ENCODE peak calls at places on chromosomes 2 and 18, in seven cellular contexts. K is progenitor cell of endocrine pancreas; N is A172; H is stimulated activated CD8-positive, alpha-beta memory T cell treated with anti-CD3 and anti-CD28 coated beads, Interleukin-4, amount 100 ng/mL, for 4 hours; P is AG08395; J is psoas muscle; A is COR-L47. C is an unnamed sample.

GRCh38 chr2:100752628-100753333 is 67.2 kb upstream of the NPAS2 start:
- DNase-seq in K (no peak), N (peak; percentile 45), H (no peak), P (peak; percentile 83), J (no peak), A (no peak), C (no peak)

GRCh38 chr2:1743396-1744150 is 742 bp downstream of the PXDN start:
- DNase-seq in K (peak; percentile 39), N (peak; percentile 22), H (no peak), P (peak; percentile 30), J (peak; percentile 44), A (peak; percentile 9), C (no peak)

GRCh38 chr2:95382128-95382645 is 20.3 kb upstream of the FAHD2A start:
- DNase-seq in K (no peak), N (no peak), H (no peak), P (no peak), J (no peak), A (no peak), C (no peak)

GRCh38 chr2:207166349-207167128 is 791 bp upstream of the KLF7 start:
- DNase-seq in K (peak; percentile 70), N (peak; percentile 70), H (no peak), P (peak; percentile 81), J (peak; percentile 83), A (peak; percentile 85), C (peak; percentile 74)

GRCh38 chr18:13562494-13563029 is 163.8 kb downstream of the FAM210A start:
- DNase-seq in K (no peak), N (no peak), H (peak; percentile 62), P (no peak), J (no peak), A (no peak), C (no peak)

GRCh38 chr2:10570076-10570475 is 119.7 kb downstream of the NOL10 start:
- DNase-seq in K (no peak), N (no peak), H (no peak), P (no peak), J (no peak), A (no peak), C (no peak)

GRCh38 chr18:12278153-12278764 is 24.1 kb downstream of the CIDEA start:
- DNase-seq in K (no peak), N (peak; percentile 20), H (no peak), P (no peak), J (no peak), A (peak; percentile 21), C (no peak)

GRCh38 chr2:29309090-29310054 is 194.2 kb downstream of the CLIP4 start:
- DNase-seq in K (peak; percentile 33), N (peak; percentile 60), H (no peak), P (peak; percentile 63), J (no peak), A (peak; percentile 71), C (peak; percentile 6)

GRCh38 chr2:84247532-84247931 is 211.5 kb downstream of the SUCLG1 start:
- DNase-seq in K (no peak), N (no peak), H (no peak), P (no peak), J (no peak), A (no peak), C (no peak)

GRCh38 chr2:19611491-19612332 is 253.3 kb upstream of the OSR1 start:
- DNase-seq in K (no peak), N (peak; percentile 99), H (no peak), P (peak; percentile 94), J (no peak), A (no peak), C (no peak)

GRCh38 chr2:25349397-25349796 is 7.7 kb upstream of the DNMT3A start:
- DNase-seq in K (no peak), N (peak; percentile 74), H (no peak), P (peak; percentile 70), J (peak; percentile 19), A (no peak), C (no peak)

GRCh38 chr2:121336528-121337294 is 51.7 kb upstream of the TFCP2L1 start:
- DNase-seq in K (no peak), N (no peak), H (no peak), P (no peak), J (no peak), A (no peak), C (no peak)

GRCh38 chr2:144642106-144642505 is 122.2 kb upstream of the ZEB2 start:
- DNase-seq in K (no peak), N (no peak), H (no peak), P (no peak), J (no peak), A (no peak), C (no peak)

GRCh38 chr2:110678457-110679336 is 834 bp upstream of the BUB1 start:
- DNase-seq in K (no peak), N (peak; percentile 19), H (no peak), P (peak; percentile 34), J (no peak), A (peak; percentile 24), C (no peak)

GRCh38 chr18:12092398-12093229 is 1.0 kb upstream of the ANKRD62 start:
- DNase-seq in K (no peak), N (no peak), H (no peak), P (no peak), J (no peak), A (peak; percentile 44), C (peak; percentile 60)

C was measured in NCI-H774.